ENCODE peak calls at places on chromosomes 11 and 22, in six cellular contexts. M, S, A, X, Q and L are unnamed samples.

GRCh38 chr11:102436546-102436945 is 16.0 kb downstream of the TMEM123 start:
- DNase-seq in M (peak), S (no peak), A (no peak), X (no peak), Q (no peak), L (no peak)

GRCh38 chr11:90220391-90220790 is 2.5 kb downstream of the CHORDC1 start:
- DNase-seq in M (peak), S (no peak), A (no peak), X (peak), Q (no peak), L (no peak)

GRCh38 chr22:42958937-42959336 is 56.0 kb downstream of the PACSIN2 start:
- DNase-seq in M (no peak), S (no peak), A (no peak), X (no peak), Q (no peak), L (no peak)

GRCh38 chr11:2301631-2302272 is at the start of the genes C11orf21 and TSPAN32:
- DNase-seq in M (peak), S (peak), A (no peak), X (peak), Q (no peak), L (peak)

GRCh38 chr11:73178681-73179080 is 36.6 kb upstream of the FCHSD2 start:
- DNase-seq in M (no peak), S (no peak), A (no peak), X (no peak), Q (no peak), L (no peak)

GRCh38 chr11:73414977-73415492 is 38.8 kb downstream of the RELT start:
- DNase-seq in M (peak), S (no peak), A (no peak), X (no peak), Q (no peak), L (no peak)

GRCh38 chr22:41445171-41446056 is 1.2 kb downstream of the TOB2 start:
- DNase-seq in M (peak), S (peak), A (no peak), X (no peak), Q (peak), L (peak)

GRCh38 chr11:16816358-16817270 is 78.2 kb downstream of the C11orf58 start:
- DNase-seq in M (no peak), S (no peak), A (no peak), X (no peak), Q (no peak), L (peak)

GRCh38 chr22:29128891-29129643 is 56.2 kb downstream of the KREMEN1 start:
- DNase-seq in M (no peak), S (no peak), A (no peak), X (no peak), Q (no peak), L (no peak)

GRCh38 chr22:48890693-48891554 is 936.7 kb downstream of the BRD1 start:
- DNase-seq in M (no peak), S (no peak), A (no peak), X (no peak), Q (no peak), L (no peak)

GRCh38 chr22:43378011-43378704 is 33.7 kb upstream of the MPPED1 start:
- DNase-seq in M (peak), S (peak), A (no peak), X (no peak), Q (no peak), L (peak)

GRCh38 chr11:30683176-30683575 is 97.0 kb upstream of the MPPED2 start:
- DNase-seq in M (peak), S (no peak), A (no peak), X (no peak), Q (no peak), L (no peak)

GRCh38 chr11:119545978-119546915 is 123.3 kb upstream of the THY1 start:
- DNase-seq in M (no peak), S (no peak), A (no peak), X (no peak), Q (no peak), L (peak)

GRCh38 chr11:74011360-74012071 is 2.6 kb upstream of the UCP3 start:
- DNase-seq in M (peak), S (no peak), A (no peak), X (no peak), Q (no peak), L (no peak)

GRCh38 chr22:31585161-31585859 is 76.7 kb downstream of the PISD start:
- DNase-seq in M (peak), S (no peak), A (no peak), X (peak), Q (no peak), L (no peak)

GRCh38 chr11:78821371-78822306 is 247.0 kb upstream of the NARS2 start:
- DNase-seq in M (no peak), S (no peak), A (no peak), X (no peak), Q (no peak), L (no peak)

GRCh38 chr11:4639931-4640330 is 2.7 kb downstream of the OR51D1 start:
- DNase-seq in M (no peak), S (no peak), A (no peak), X (no peak), Q (no peak), L (no peak)

GRCh38 chr11:64093233-64094039 is 57.7 kb downstream of the FLRT1 start:
- DNase-seq in M (no peak), S (no peak), A (no peak), X (no peak), Q (no peak), L (no peak)

GRCh38 chr22:29702025-29702930 is 17.5 kb upstream of the CABP7 start:
- DNase-seq in M (no peak), S (peak), A (no peak), X (no peak), Q (no peak), L (no peak)

GRCh38 chr11:67268036-67268683 is 1.9 kb downstream of the GRK2 start:
- DNase-seq in M (no peak), S (peak), A (no peak), X (peak), Q (no peak), L (peak)

GRCh38 chr11:17314232-17314547 is 37.4 kb upstream of the NCR3LG1 start:
- DNase-seq in M (peak), S (no peak), A (no peak), X (no peak), Q (no peak), L (no peak)

GRCh38 chr11:69102732-69103615 is 52.8 kb upstream of the SMIM38 start:
- DNase-seq in M (no peak), S (no peak), A (no peak), X (no peak), Q (no peak), L (peak)

GRCh38 chr11:86991341-86991740 is 36.1 kb upstream of the FZD4 start:
- DNase-seq in M (no peak), S (no peak), A (no peak), X (no peak), Q (no peak), L (no peak)